ENCODE peak calls at places on chromosome 12, in six cellular contexts. X is fibroblast of villous mesenchyme; C is WTC11; O is CD4-positive, alpha-beta T cell; D is SK-N-SH; B is A549. H is an unnamed sample.

GRCh38 chr12:70925542-70925941 is 5.0 kb upstream of the PTPRR start:
- DNase-seq in X (no peak), C (no peak), O (no peak), D (no peak), B (no peak), H (no peak)

GRCh38 chr12:2970744-2971143 is 11.5 kb downstream of the TEAD4 start:
- DNase-seq in X (peak), C (no peak), O (no peak), D (no peak), B (no peak), H (peak)

GRCh38 chr12:46556105-46556559 is 183.6 kb upstream of the SLC38A2 start:
- DNase-seq in X (peak), C (no peak), O (no peak), D (no peak), B (peak), H (peak)

GRCh38 chr12:127785535-127785934 is 481.4 kb upstream of the TMEM132C start:
- DNase-seq in X (peak), C (no peak), O (no peak), D (no peak), B (no peak), H (peak)

GRCh38 chr12:21941522-21942376 is 523 bp upstream of the ABCC9 start:
- DNase-seq in X (peak), C (peak), O (no peak), D (peak), B (no peak), H (peak)

GRCh38 chr12:68198490-68199086 is 27.0 kb downstream of the IL26 start:
- DNase-seq in X (no peak), C (no peak), O (no peak), D (no peak), B (no peak), H (no peak)

GRCh38 chr12:26868505-26869494 is 35.8 kb upstream of the ITPR2 start:
- DNase-seq in X (no peak), C (no peak), O (no peak), D (no peak), B (no peak), H (no peak)

GRCh38 chr12:69068431-69068830 is 135.5 kb upstream of the CPM start:
- DNase-seq in X (no peak), C (no peak), O (no peak), D (no peak), B (peak), H (peak)

GRCh38 chr12:40010899-40011774 is 94.7 kb downstream of the SLC2A13 start:
- DNase-seq in X (peak), C (peak), O (peak), D (peak), B (peak), H (peak)

GRCh38 chr12:92378682-92379479 is 233.2 kb upstream of the BTG1 start:
- DNase-seq in X (no peak), C (no peak), O (no peak), D (no peak), B (no peak), H (no peak)

GRCh38 chr12:106986135-106986534 is 811 bp downstream of the MTERF2 start:
- DNase-seq in X (no peak), C (no peak), O (no peak), D (no peak), B (no peak), H (no peak)

GRCh38 chr12:46676396-46676795 is 149.4 kb downstream of the SLC38A4 start:
- DNase-seq in X (no peak), C (no peak), O (no peak), D (no peak), B (no peak), H (no peak)

GRCh38 chr12:44193281-44193680 is 357.4 kb downstream of the TMEM117 start:
- DNase-seq in X (no peak), C (no peak), O (no peak), D (no peak), B (no peak), H (no peak)

GRCh38 chr12:44497044-44497443 is 379.1 kb downstream of the NELL2 start:
- DNase-seq in X (no peak), C (no peak), O (no peak), D (no peak), B (no peak), H (no peak)

GRCh38 chr12:57712671-57713070 is 18.7 kb downstream of the OS9 start:
- DNase-seq in X (no peak), C (no peak), O (no peak), D (no peak), B (no peak), H (no peak)

GRCh38 chr12:15720299-15720698 is 68.9 kb downstream of the EPS8 start:
- DNase-seq in X (peak), C (no peak), O (no peak), D (no peak), B (no peak), H (no peak)

GRCh38 chr12:43676183-43676813 is 82.3 kb downstream of the PUS7L start:
- DNase-seq in X (no peak), C (peak), O (no peak), D (peak), B (peak), H (no peak)

GRCh38 chr12:71589478-71589881 is 74.2 kb downstream of the ZFC3H1 start:
- DNase-seq in X (no peak), C (no peak), O (no peak), D (no peak), B (no peak), H (peak)

GRCh38 chr12:116697305-116698130 is 40.4 kb downstream of the SPRING1 start:
- DNase-seq in X (no peak), C (peak), O (no peak), D (peak), B (peak), H (peak)

GRCh38 chr12:24778486-24779304 is 170.2 kb downstream of the BCAT1 start:
- DNase-seq in X (peak), C (no peak), O (no peak), D (peak), B (peak), H (peak)

GRCh38 chr12:95739561-95740313 is 50.8 kb downstream of the NTN4 start:
- DNase-seq in X (no peak), C (no peak), O (no peak), D (no peak), B (no peak), H (peak)

GRCh38 chr12:30753233-30753632 is 1.5 kb downstream of the CAPRIN2 start:
- DNase-seq in X (peak), C (peak), O (no peak), D (peak), B (peak), H (peak)

GRCh38 chr12:3014641-3015040 is 55.4 kb downstream of the TEAD4 start:
- DNase-seq in X (peak), C (no peak), O (no peak), D (no peak), B (no peak), H (no peak)

GRCh38 chr12:128450810-128451209 is 183.8 kb downstream of the TMEM132C start:
- DNase-seq in X (no peak), C (no peak), O (no peak), D (no peak), B (no peak), H (no peak)

DNA sequence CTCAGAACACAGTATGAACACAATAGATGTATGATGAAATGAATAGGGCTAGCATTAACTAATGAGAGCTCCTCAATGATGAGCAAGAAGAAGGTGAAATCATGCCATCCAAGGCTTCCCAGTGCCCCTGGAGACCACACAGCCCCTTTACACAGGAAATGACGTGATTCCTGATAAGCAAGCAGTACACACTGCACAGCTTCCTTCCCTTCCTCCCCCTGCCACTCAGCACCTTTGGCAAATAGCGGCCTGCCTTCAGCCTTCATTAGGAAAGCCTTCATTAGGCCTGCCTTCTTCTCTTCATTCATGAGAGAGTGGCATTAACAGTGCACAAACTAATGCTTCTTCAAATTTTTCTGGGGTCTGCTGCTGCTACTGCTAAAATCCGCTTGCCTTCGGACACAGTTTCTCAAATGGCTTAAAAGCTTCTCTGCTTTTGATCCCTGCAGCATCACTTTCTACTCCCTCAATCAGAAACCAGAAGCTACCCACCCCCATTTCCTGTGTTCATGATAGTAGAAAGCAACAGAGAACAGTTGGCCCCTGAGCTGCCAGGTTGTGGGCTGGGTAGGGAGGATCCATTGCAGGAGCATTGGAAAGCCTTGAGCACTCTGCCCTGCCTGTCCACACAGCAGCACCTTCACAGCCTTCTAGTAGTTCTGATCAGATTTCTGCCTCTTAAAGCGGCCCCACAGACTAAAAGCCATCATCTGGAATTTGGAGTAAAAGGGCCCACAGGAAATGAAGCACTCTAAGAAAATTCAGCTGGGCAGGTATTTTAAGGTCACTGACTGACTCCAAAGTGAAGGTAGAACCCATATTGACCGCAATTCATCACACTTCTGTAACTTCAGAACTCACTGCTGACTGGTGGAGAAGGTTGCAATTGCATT is 103.8 kb upstream of the ETV6 start:
- DNase-seq in X (no peak), C (no peak), O (peak), D (peak), B (no peak), H (no peak)
- TF ChIP-seq CTCF in X (no peak), C (no peak), O (peak), D (no peak), B (no peak), H (no peak)

DNA sequence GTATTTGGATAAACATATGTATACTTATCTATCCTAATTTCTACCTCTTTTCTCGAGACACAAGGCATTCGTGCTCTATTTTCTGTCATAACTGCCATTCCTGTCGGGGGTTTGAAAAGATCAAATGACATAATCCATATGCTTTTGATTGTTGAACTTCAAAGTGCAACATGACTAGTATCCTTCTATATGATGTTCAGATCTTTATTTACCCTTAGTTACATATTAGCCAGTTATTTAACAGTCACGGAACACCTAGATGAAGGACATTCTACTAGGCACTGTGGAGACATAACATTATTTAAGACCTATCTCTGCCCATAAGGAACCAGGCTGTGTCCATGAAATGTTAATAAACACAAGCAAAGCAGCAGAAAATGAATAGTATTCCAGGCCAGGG is 11.2 kb upstream of the GRIN2B start:
- DNase-seq in X (no peak), C (no peak), O (no peak), D (no peak), B (no peak), H (no peak)
- TF ChIP-seq CTCF in X (no peak), C (no peak), O (no peak), D (no peak), B (no peak), H (no peak)

GRCh38 chr12:4140607-4141301 is 132.8 kb upstream of the CCND2 start:
- DNase-seq in X (no peak), C (no peak), O (no peak), D (no peak), B (no peak), H (no peak)
- TF ChIP-seq CTCF in X (no peak), C (no peak), O (no peak), D (no peak), B (no peak), H (no peak)

DNA sequence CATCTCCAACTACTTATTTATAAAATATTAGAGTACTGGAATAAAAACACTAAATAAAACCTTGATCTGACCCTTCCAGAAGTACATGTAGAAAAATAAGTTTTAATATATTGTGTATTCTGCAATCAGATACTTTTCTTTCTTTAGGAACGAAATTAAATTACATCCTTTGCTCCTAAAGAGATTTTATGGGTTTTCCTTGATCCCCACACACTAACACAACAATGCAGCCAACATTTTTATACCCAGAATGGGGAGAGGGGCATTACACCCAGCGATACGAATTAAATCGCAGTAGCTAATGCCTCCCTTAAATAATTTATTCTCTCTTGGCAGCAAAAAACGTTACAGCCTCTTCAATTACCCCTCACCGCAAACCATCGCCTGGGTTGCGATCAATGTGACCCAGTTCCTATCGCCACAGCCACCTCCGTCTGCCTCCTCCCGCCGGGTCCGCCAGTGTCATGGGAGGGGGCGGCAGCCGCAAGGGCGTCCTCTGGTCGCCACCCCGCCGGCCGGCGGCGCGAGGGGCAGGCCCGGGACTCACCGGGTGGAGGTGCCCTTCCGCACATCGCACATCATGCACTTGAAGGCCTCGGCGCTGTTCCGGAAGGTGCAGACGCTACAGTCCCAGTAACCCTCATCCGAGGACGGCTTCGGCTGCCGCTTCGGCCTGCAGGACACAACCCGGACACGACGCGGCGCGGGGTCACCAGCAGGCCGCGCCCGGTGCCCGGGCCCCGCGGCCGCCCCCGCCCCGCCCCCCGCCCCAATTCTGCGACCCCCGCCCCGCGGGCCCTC is 796 bp downstream of the YAF2 start:
- DNase-seq in X (peak), C (peak), O (peak), D (peak), B (peak), H (peak)
- TF ChIP-seq CTCF in X (peak), C (no peak), O (peak), D (peak), B (peak), H (peak)

GRCh38 chr12:113461666-113462065 is 10.0 kb downstream of the LHX5 start:
- DNase-seq in X (no peak), C (no peak), O (no peak), D (peak), B (peak), H (no peak)
- TF ChIP-seq CTCF in X (peak), C (peak), O (no peak), D (peak), B (peak), H (peak)

GRCh38 chr12:56118688-56119045 is 601 bp downstream of the ZC3H10 start:
- DNase-seq in X (no peak), C (no peak), O (no peak), D (no peak), B (no peak), H (no peak)

GRCh38 chr12:56119361-56119796 is 1.3 kb downstream of the ZC3H10 start:
- DNase-seq in X (peak), C (peak), O (peak), D (peak), B (peak), H (peak)

GRCh38 chr12:56116267-56117081 is at the start of gene RPL41:
- DNase-seq in X (peak), C (peak), O (peak), D (peak), B (peak), H (peak)

GRCh38 chr12:56120158-56120846 is 2.2 kb downstream of the ZC3H10 start:
- DNase-seq in X (no peak), C (no peak), O (no peak), D (no peak), B (no peak), H (no peak)

DNA sequence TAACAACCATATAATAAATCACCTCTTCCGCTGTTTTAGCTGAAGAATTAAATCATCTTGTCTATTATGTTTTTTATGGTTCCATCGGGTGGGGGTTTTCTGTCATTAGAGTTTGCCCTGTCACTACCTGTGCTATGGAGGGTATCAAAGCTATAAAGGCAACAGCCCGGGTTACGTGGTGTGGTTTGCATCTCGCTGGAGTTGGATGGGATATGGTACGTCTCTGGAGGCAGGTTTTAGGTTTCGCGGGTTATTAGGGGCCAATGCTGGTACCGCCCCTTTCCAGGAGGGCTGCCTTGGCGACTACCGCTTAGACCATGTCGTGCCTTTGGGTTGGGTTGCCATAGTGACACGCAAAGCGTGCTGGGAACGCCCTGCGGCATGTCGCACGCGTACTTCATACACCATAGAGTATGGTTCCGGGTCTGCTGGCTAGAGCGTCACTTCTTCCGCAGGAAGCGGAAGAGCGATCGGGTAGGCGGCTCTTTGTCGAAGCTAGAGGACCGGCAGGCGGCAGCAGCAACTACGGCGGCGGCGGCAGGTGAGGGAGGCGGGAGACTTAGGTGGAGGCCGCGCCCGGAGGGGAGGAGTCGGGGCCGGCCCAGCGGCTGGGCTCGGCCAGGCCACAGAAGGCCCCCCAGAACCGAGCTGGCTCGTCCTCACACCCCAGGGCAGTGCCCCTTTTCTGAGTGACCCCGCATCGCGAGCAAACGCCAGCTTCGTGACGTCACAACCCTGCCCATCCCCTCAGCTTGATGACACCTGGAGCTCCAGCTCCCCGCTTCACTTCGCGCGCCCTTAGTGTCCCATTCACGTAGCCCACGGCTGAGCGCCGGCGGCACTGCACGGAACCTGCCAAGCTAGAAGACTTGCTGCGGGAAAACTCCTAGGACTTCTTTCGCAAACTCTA is at the start of gene ZC3H10:
- DNase-seq in X (peak), C (peak), O (peak), D (peak), B (peak), H (peak)
- TF ChIP-seq CTCF in X (peak), C (no peak), O (peak), D (peak), B (peak), H (peak)